ENCODE peak calls at places on chromosomes 1 and 21, in four cellular contexts. One of them, this sample, is unnamed.

GRCh38 chr1:200374569-200375312 is 35.1 kb downstream of the ZNF281 start:
- DNase-seq in pancreas: no peak
- DNase-seq in right lobe of liver: no peak
- DNase-seq in effector memory CD4-positive, alpha-beta T cell: no peak
- DNase-seq in this sample: no peak

GRCh38 chr21:38341546-38342012 is 84.8 kb downstream of the KCNJ15 start:
- DNase-seq in effector memory CD4-positive, alpha-beta T cell: no peak
- DNase-seq in right lobe of liver: no peak
- DNase-seq in pancreas: no peak
- DNase-seq in this sample: no peak

GRCh38 chr1:115312752-115313151 is 25.3 kb downstream of the NGF start:
- DNase-seq in pancreas: no peak
- DNase-seq in right lobe of liver: no peak
- DNase-seq in effector memory CD4-positive, alpha-beta T cell: no peak
- DNase-seq in this sample: no peak

GRCh38 chr1:24864409-24864808 is 65.7 kb downstream of the RUNX3 start:
- DNase-seq in effector memory CD4-positive, alpha-beta T cell: no peak
- DNase-seq in pancreas: no peak
- DNase-seq in right lobe of liver: no peak
- DNase-seq in this sample: no peak

GRCh38 chr1:8031176-8031785 is 5.2 kb upstream of the ERRFI1 start:
- DNase-seq in pancreas: no peak
- DNase-seq in right lobe of liver: no peak
- DNase-seq in effector memory CD4-positive, alpha-beta T cell: no peak
- DNase-seq in this sample: no peak

GRCh38 chr21:41598561-41599511 is 90.9 kb upstream of the TMPRSS2 start:
- DNase-seq in pancreas: no peak
- DNase-seq in effector memory CD4-positive, alpha-beta T cell: no peak
- DNase-seq in right lobe of liver: no peak
- DNase-seq in this sample: no peak

GRCh38 chr1:201298381-201299367 is 15.4 kb downstream of the PKP1 start:
- DNase-seq in pancreas: no peak
- DNase-seq in effector memory CD4-positive, alpha-beta T cell: no peak
- DNase-seq in right lobe of liver: no peak
- DNase-seq in this sample: no peak

GRCh38 chr21:40386301-40386911 is 460.6 kb downstream of the DSCAM start:
- DNase-seq in right lobe of liver: peak
- DNase-seq in effector memory CD4-positive, alpha-beta T cell: no peak
- DNase-seq in pancreas: peak
- DNase-seq in this sample: peak

GRCh38 chr1:202225131-202225530 is 31.5 kb downstream of the LGR6 start:
- DNase-seq in pancreas: no peak
- DNase-seq in right lobe of liver: no peak
- DNase-seq in effector memory CD4-positive, alpha-beta T cell: no peak
- DNase-seq in this sample: no peak

GRCh38 chr1:70264875-70265274 is 43.7 kb downstream of the SRSF11 start:
- DNase-seq in right lobe of liver: no peak
- DNase-seq in effector memory CD4-positive, alpha-beta T cell: no peak
- DNase-seq in pancreas: no peak
- DNase-seq in this sample: no peak

GRCh38 chr21:35035116-35035515 is 14.0 kb downstream of the RUNX1 start:
- DNase-seq in pancreas: no peak
- DNase-seq in right lobe of liver: no peak
- DNase-seq in effector memory CD4-positive, alpha-beta T cell: no peak
- DNase-seq in this sample: no peak

GRCh38 chr1:28196330-28196729 is 19.8 kb upstream of the PTAFR start:
- DNase-seq in effector memory CD4-positive, alpha-beta T cell: no peak
- DNase-seq in right lobe of liver: peak
- DNase-seq in pancreas: no peak
- DNase-seq in this sample: no peak

GRCh38 chr1:200359610-200360163 is 50.1 kb downstream of the ZNF281 start:
- DNase-seq in pancreas: no peak
- DNase-seq in effector memory CD4-positive, alpha-beta T cell: no peak
- DNase-seq in right lobe of liver: no peak
- DNase-seq in this sample: no peak

GRCh38 chr1:41523071-41523470 is 38.6 kb upstream of the EDN2 start:
- DNase-seq in effector memory CD4-positive, alpha-beta T cell: no peak
- DNase-seq in pancreas: no peak
- DNase-seq in right lobe of liver: no peak
- DNase-seq in this sample: no peak

GRCh38 chr1:8276173-8276914 is 41.6 kb upstream of the SLC45A1 start:
- DNase-seq in pancreas: no peak
- DNase-seq in effector memory CD4-positive, alpha-beta T cell: no peak
- DNase-seq in right lobe of liver: no peak
- DNase-seq in this sample: no peak

GRCh38 chr1:29457496-29458368 is 221.4 kb downstream of the PTPRU start:
- DNase-seq in right lobe of liver: no peak
- DNase-seq in pancreas: no peak
- DNase-seq in effector memory CD4-positive, alpha-beta T cell: no peak
- DNase-seq in this sample: no peak

GRCh38 chr1:114395863-114396262 is 115.1 kb downstream of the TRIM33 start:
- DNase-seq in right lobe of liver: no peak
- DNase-seq in pancreas: no peak
- DNase-seq in effector memory CD4-positive, alpha-beta T cell: no peak
- DNase-seq in this sample: no peak

GRCh38 chr1:44701141-44701573 is 26.6 kb downstream of the ARMH1 start:
- DNase-seq in pancreas: no peak
- DNase-seq in effector memory CD4-positive, alpha-beta T cell: no peak
- DNase-seq in right lobe of liver: no peak
- DNase-seq in this sample: no peak

GRCh38 chr1:244778356-244778755 is 57.1 kb upstream of the COX20 start:
- DNase-seq in pancreas: no peak
- DNase-seq in right lobe of liver: no peak
- DNase-seq in effector memory CD4-positive, alpha-beta T cell: no peak
- DNase-seq in this sample: no peak

GRCh38 chr21:27425574-27425973 is 458.7 kb upstream of the ADAMTS5 start:
- DNase-seq in pancreas: no peak
- DNase-seq in right lobe of liver: no peak
- DNase-seq in effector memory CD4-positive, alpha-beta T cell: no peak
- DNase-seq in this sample: no peak
- H3K27ac ChIP-seq in pancreas: no peak
- H3K27ac ChIP-seq in right lobe of liver: no peak
- H3K27ac ChIP-seq in effector memory CD4-positive, alpha-beta T cell: no peak
- H3K27ac ChIP-seq in this sample: no peak

DNA sequence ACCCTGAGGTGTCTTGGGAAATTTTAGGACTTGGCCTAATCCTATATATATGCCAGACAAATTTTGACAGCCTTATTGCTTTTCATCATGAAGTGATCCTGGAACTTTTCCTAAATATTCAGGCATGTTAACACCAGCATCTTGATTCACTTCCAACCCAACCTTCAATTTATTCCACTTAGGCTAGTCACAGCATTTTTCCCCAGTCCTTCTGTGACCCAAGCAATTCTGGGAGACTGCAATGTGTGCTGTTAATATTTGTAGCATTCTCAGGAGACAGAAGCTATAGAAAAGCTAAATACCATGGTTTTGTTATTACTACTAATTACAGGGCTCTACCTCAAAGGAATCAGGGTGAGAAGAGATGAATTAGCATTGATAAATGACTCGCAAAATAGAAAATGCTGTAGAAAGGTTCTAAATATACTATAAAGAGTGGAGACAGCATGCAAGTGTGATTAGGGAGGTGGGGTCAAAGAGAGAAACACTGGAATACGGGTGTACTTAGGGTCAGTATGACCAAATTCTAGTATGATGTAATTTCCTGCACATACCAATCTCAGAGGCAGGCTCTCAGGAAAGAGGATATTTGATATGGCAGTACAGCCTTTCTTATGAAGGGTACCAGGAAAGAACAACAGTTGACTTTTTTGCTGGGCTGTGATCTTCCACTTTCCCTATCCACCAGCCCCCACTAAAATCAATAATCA is 29.1 kb downstream of the PRRX1 start:
- DNase-seq in effector memory CD4-positive, alpha-beta T cell: no peak
- DNase-seq in pancreas: no peak
- DNase-seq in right lobe of liver: no peak
- DNase-seq in this sample: no peak
- H3K4me3 ChIP-seq in effector memory CD4-positive, alpha-beta T cell: no peak
- H3K4me3 ChIP-seq in pancreas: no peak
- H3K4me3 ChIP-seq in right lobe of liver: no peak
- H3K4me3 ChIP-seq in this sample: no peak

GRCh38 chr1:93964096-93964776 is 55.0 kb upstream of the GCLM start:
- DNase-seq in right lobe of liver: no peak
- DNase-seq in pancreas: no peak
- DNase-seq in effector memory CD4-positive, alpha-beta T cell: no peak
- DNase-seq in this sample: no peak
- H3K27ac ChIP-seq in right lobe of liver: peak
- H3K27ac ChIP-seq in pancreas: peak
- H3K27ac ChIP-seq in effector memory CD4-positive, alpha-beta T cell: no peak
- H3K27ac ChIP-seq in this sample: no peak

DNA sequence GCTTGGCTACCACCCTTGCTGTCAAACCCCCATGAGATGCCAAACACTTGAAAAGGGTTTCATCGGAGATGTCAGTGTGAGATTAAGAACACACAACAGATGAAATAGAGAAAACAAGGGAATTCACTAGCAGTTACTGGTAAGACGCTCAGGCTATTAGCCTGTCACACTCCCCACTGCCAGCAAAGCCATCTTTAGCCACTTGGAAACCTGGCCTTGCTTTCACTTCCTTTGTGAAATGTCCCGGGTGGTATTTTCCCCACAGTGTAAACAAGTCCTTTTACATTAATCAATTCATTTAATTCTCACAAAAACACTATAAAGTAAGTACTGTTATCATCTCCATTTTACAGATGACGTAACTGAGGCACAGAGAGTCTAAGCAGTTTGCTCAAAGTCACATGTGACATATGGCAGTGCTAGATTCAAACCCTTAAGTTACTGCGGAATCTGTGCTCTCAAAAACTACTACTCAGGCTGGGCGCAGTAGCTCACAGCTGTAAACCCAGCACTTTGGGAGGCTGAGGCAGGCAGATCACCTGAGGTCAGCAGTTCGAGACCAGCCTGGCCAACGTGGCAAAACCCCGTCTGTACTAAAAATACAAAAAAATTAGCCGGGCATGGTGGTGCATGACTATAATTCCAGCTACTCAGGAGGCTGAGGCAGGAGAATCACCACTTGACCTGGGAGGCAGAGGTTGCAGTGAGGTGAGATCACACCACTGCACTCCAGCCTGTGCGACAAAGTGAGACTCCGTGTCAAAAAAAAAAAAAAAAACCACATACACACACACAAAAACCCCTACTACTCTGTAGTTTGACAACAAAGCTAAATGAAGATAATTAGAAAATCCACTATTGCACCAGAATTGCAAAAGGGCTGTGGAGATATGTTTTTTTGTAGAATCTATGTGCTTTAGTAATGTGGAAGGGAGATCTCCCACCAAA is 32.6 kb upstream of the KHDRBS1 start:
- DNase-seq in pancreas: no peak
- DNase-seq in right lobe of liver: no peak
- DNase-seq in effector memory CD4-positive, alpha-beta T cell: no peak
- DNase-seq in this sample: no peak
- H3K4me3 ChIP-seq in pancreas: no peak
- H3K4me3 ChIP-seq in right lobe of liver: no peak
- H3K4me3 ChIP-seq in effector memory CD4-positive, alpha-beta T cell: no peak
- H3K4me3 ChIP-seq in this sample: no peak

DNA sequence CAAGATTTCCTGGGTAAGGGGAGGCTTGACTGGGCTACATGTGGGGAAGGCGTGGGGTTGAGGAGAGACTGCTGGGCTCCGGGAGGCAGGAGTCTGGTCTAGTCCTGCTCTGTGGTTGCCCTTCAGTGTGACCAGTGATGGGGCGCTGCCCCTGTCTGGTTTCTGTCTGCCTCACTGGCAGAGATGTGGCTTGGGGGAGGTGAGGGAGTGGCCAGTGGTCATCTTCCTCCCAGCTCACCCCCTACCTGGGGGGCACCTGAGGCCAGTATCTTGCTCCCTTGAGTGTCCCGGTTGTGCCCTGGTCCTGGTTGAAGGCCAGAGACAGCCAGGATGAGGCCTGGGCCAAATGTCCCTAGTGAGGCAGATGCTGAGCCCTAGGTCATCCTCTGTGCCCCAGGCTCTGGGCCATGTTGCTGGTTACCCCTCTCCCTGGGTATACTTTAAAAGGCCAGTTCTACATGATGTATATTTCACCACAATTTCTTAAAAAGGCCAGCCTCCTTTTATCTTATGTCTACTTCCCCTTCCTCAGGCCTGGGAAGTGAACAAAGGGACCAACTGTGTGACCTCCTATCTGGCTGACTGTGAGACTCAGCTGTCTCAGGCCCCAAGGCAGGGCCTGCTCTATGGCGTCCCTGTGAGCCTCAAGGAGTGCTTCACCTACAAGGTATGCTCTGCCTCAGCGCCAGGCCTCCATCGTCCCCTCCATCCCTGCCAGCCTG is 10.5 kb downstream of the FAAH start:
- DNase-seq in right lobe of liver: no peak
- DNase-seq in effector memory CD4-positive, alpha-beta T cell: no peak
- DNase-seq in pancreas: no peak
- DNase-seq in this sample: no peak
- H3K27ac ChIP-seq in right lobe of liver: no peak
- H3K27ac ChIP-seq in effector memory CD4-positive, alpha-beta T cell: no peak
- H3K27ac ChIP-seq in pancreas: no peak
- H3K27ac ChIP-seq in this sample: no peak

GRCh38 chr1:151837197-151837596 is 2.4 kb downstream of the C2CD4D start:
- DNase-seq in pancreas: no peak
- DNase-seq in effector memory CD4-positive, alpha-beta T cell: peak
- DNase-seq in right lobe of liver: no peak
- DNase-seq in this sample: no peak

GRCh38 chr1:151840421-151840820 is 801 bp upstream of the C2CD4D start:
- DNase-seq in right lobe of liver: no peak
- DNase-seq in pancreas: no peak
- DNase-seq in effector memory CD4-positive, alpha-beta T cell: no peak
- DNase-seq in this sample: no peak

GRCh38 chr1:151839457-151840409 is at the start of gene C2CD4D:
- DNase-seq in right lobe of liver: no peak
- DNase-seq in effector memory CD4-positive, alpha-beta T cell: peak
- DNase-seq in pancreas: peak
- DNase-seq in this sample: peak

GRCh38 chr1:151837841-151838490 is 1.7 kb downstream of the C2CD4D start:
- DNase-seq in pancreas: peak
- DNase-seq in right lobe of liver: no peak
- DNase-seq in effector memory CD4-positive, alpha-beta T cell: peak
- DNase-seq in this sample: no peak

DNA sequence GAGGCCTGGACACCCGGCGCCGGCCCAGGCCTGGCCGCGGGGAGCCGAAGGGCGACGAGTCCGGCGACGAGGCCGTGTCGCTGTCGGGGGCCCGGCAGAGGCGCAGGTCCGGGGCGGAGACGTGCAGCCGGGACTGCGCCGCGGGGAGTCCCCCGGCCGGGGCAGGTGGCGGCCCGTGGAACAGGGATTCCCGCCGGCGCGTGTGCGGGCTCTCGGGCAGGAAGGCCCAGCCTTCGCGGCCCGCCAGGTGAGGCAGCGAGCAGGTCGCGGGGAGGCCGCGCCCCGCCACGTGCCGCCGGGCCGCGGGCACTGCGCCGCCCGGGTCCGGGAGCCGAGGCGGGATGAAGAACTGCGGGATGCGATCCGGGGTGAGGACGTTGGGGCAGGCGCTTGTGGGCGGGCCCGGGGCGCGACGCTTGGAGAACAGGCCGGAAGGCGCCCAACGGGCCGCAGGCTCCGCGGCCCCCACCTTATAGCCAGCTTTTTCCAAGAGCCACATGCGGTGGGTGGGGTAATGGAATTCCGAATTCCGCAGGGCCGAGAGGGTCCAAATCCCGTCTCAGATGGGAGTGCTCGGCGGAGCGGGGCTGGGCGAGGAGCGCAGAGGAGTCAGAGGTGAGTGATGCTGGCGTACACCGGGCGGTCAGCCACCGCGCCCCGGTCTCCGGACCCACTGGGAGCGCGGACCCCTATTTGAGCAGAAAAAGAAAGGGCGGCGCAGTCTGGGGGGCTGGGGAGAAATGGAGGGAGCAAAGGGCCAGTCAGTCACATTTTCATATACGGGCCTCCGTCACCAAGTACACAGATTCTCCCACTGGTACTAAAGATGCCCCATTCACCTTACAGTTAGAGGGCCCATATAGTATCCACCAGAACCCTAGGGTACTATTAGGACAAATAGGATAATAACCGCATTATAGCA is 868 bp downstream of the C2CD4D start:
- DNase-seq in effector memory CD4-positive, alpha-beta T cell: peak
- DNase-seq in pancreas: peak
- DNase-seq in right lobe of liver: no peak
- DNase-seq in this sample: no peak
- H3K4me3 ChIP-seq in effector memory CD4-positive, alpha-beta T cell: peak
- H3K4me3 ChIP-seq in pancreas: peak
- H3K4me3 ChIP-seq in right lobe of liver: peak
- H3K4me3 ChIP-seq in this sample: peak

This sample was measured in left lung.